ENCODE peak calls at places on chromosomes 4 and X, in four cellular contexts. A, I, U and H are unnamed samples.

GRCh38 chr4:152699313-152699712 is 19.5 kb upstream of the TMEM154 start:
- DNase-seq in A (no peak), I (no peak), U (no peak), H (no peak)

GRCh38 chr4:84578540-84579409 is 4.2 kb upstream of the CDS1 start:
- DNase-seq in A (no peak), I (no peak), U (peak), H (no peak)

GRCh38 chrX:126165401-126165720 is 728 bp downstream of the DCAF12L2 start:
- DNase-seq in A (no peak), I (no peak), U (no peak), H (no peak)

GRCh38 chr4:185357733-185358440 is 37.8 kb downstream of the LRP2BP start:
- DNase-seq in A (no peak), I (no peak), U (no peak), H (no peak)

GRCh38 chr4:134365852-134366251 is 164.3 kb upstream of the PABPC4L start:
- DNase-seq in A (no peak), I (no peak), U (peak), H (no peak)

GRCh38 chr4:183758006-183758734 is 99.1 kb downstream of the TRAPPC11 start:
- DNase-seq in A (peak), I (no peak), U (no peak), H (no peak)

GRCh38 chrX:47831788-47832187 is 4.9 kb upstream of the ZNF81 start:
- DNase-seq in A (peak), I (no peak), U (peak), H (no peak)

GRCh38 chr4:4421356-4421755 is 34.5 kb downstream of the NSG1 start:
- DNase-seq in A (no peak), I (no peak), U (no peak), H (no peak)

GRCh38 chr4:102843273-102843672 is 15.9 kb upstream of the UBE2D3 start:
- DNase-seq in A (no peak), I (no peak), U (no peak), H (no peak)

GRCh38 chr4:186934255-186934654 is 210.6 kb upstream of the FAT1 start:
- DNase-seq in A (no peak), I (no peak), U (no peak), H (no peak)

GRCh38 chr4:142645478-142646108 is 200.5 kb downstream of the INPP4B start:
- DNase-seq in A (no peak), I (no peak), U (no peak), H (no peak)

GRCh38 chrX:42219231-42219630 is 295.9 kb upstream of the CASK start:
- DNase-seq in A (no peak), I (no peak), U (no peak), H (no peak)

GRCh38 chr4:116357758-116358157 is 727.6 kb downstream of the TRAM1L1 start:
- DNase-seq in A (no peak), I (no peak), U (no peak), H (no peak)

GRCh38 chr4:38804654-38805295 is at the start of gene TLR1:
- DNase-seq in A (no peak), I (no peak), U (peak), H (no peak)

GRCh38 chr4:139085141-139085540 is 69.6 kb downstream of the NOCT start:
- DNase-seq in A (no peak), I (no peak), U (peak), H (no peak)

GRCh38 chr4:26648260-26648659 is 64.4 kb downstream of the TBC1D19 start:
- DNase-seq in A (no peak), I (no peak), U (no peak), H (no peak)

GRCh38 chr4:2781911-2782310 is 11.0 kb upstream of the SH3BP2 start:
- DNase-seq in A (no peak), I (peak), U (no peak), H (no peak)

GRCh38 chr4:43471950-43472349 is 579.4 kb downstream of the GRXCR1 start:
- DNase-seq in A (no peak), I (no peak), U (no peak), H (no peak)

GRCh38 chrX:31112226-31112999 is 40.6 kb upstream of the FTHL17 start:
- DNase-seq in A (no peak), I (no peak), U (no peak), H (no peak)

GRCh38 chr4:163161536-163162205 is 5.0 kb downstream of the NAF1 start:
- DNase-seq in A (no peak), I (no peak), U (peak), H (no peak)

GRCh38 chr4:109803924-109804571 is 2.2 kb upstream of the CFI start:
- DNase-seq in A (no peak), I (no peak), U (peak), H (no peak)

DNA sequence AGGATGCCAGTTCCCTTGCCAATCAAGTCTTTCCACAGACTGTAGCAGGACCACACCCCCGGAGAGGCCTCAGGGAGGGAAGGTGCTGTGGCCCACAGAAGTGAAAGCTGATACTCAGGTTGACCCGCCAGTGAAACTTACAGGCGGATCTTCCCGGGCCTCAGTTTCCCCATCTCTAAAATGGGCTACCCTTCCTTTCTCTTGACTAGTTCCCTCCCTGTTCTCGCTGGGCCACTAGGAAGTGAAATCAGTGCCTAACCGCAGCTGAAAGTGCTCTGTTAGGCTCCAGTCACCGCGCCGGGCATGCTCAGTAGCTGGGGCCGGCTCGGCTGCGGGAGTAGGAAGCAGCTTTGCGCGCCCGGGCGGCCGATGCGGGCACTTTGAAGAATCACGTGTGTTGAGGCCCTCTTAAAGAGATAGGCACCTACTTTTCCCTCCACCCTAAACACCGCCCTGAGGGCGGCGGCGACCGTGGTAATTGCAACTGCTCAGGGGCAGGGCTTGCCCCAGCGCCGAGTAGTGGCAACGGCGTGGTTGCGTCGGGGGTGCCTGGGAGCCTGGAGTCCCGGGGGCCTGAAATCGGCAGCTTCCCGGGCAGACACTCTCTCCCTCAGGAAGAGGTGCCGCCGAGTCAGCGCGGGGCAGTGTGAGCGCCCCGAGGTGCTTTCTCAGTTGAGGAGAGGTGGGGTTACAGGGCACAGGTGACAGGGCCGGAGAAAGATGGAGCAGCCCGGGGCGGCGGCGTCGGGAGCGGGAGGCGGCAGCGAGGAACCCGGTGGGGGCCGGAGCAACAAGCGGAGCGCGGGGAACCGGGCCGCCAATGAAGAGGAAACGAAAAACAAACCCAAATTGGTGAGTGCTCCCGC is at the start of gene DIAPH2:
- DNase-seq in A (peak), I (peak), U (peak), H (peak)
- TF ChIP-seq CTCF in A (peak), I (no peak), U (peak), H (no peak)

DNA sequence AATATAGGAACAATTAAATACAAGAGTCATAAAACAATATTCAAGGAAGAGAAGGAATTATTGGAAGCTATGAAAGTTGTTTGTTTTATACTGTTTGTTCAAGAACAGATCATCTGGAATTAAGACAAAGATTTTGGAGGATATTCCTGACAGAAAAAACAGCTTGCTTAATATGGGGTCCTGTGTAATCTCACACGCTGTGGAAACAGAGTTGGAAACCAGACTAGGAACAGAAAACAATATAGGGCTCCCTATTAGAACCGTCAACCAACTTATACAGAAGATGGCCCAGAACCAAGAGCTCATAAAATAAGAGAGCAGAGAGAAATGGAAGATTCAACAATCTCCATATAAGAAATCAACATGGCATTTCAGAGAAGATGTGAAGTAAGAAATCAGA is 156.0 kb downstream of the PCDH18 start:
- DNase-seq in A (no peak), I (no peak), U (no peak), H (no peak)
- TF ChIP-seq CTCF in A (no peak), I (no peak), U (no peak), H (no peak)

GRCh38 chr4:5710065-5710961 is 688 bp upstream of the EVC start:
- DNase-seq in A (no peak), I (no peak), U (no peak), H (no peak)
- TF ChIP-seq CTCF in A (peak), I (no peak), U (peak), H (no peak)

DNA sequence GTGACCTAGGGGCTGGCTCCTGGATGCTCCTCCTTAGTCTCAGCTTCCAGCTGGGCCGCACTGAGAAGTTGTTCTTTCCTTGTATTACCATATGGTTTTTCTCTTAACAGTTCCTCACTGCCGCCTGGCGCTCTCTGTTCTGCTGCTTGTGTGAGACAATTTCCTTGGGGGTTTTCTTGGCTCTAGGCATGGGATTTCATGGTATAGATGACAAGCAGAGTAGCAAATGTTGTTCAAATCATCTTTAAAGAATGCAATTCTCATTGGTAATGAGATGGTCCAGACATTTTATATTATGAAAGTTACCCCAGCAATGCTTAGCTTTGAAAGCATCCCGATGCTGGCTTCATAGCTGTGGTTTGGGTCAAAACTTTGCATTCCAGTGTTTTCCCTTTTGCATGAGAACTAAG is 37.6 kb downstream of the SEPTIN11 start:
- DNase-seq in A (peak), I (no peak), U (peak), H (no peak)
- TF ChIP-seq CTCF in A (no peak), I (no peak), U (no peak), H (no peak)

GRCh38 chrX:149497626-149498025 is 7.5 kb downstream of the IDS start:
- DNase-seq in A (no peak), I (no peak), U (peak), H (no peak)
- TF ChIP-seq CTCF in A (no peak), I (no peak), U (no peak), H (no peak)

GRCh38 chrX:12975999-12976558 is 1.2 kb downstream of the TMSB4X start:
- DNase-seq in A (peak), I (no peak), U (no peak), H (no peak)

GRCh38 chrX:12977761-12978204 is 2.9 kb downstream of the TMSB4X start:
- DNase-seq in A (no peak), I (no peak), U (no peak), H (no peak)

GRCh38 chrX:12979011-12979629 is 4.2 kb downstream of the TMSB4X start:
- DNase-seq in A (no peak), I (no peak), U (no peak), H (no peak)

GRCh38 chrX:12979630-12980015 is 4.7 kb downstream of the TMSB4X start:
- DNase-seq in A (no peak), I (no peak), U (no peak), H (no peak)

DNA sequence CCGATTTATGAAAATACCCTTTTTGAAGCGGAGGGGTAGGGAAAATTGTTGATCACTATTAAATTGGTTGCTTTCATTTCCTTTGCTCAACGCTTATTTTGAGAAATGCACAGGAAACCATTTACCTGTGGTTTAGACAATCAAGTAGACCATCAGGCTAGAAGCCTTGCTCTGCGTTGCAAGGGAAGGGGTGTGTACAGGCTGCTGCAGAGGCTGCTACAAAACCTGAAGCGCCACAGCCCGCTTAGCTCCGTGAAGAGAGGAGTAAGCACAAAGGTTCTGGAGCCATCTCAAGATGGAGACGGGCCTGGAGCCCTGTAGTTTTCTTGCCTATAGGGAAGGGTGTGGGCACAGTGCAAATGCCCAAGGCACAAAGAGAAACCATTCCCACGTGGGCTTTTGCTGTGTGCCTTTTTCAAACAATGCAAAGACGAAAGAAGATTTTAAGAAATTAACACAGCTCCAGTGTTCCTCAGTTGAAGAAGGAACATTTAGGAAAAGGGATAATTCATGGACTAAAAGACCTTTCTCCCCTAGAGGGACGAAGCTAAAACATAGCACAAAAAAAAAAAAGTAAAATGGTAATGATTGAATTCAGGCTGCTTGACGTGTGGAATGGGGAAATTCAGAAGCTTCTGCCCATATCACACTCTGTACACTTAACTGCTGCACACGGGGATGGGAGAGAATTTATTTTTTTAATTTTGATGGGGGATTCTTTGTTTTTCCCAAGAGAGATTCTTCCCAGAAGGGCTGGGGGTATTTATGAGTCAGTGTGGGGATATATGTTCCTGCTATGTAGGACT is 3.5 kb downstream of the TMSB4X start:
- DNase-seq in A (peak), I (no peak), U (peak), H (no peak)
- TF ChIP-seq CTCF in A (no peak), I (no peak), U (no peak), H (no peak)

GRCh38 chr4:52894408-52894807 is 32.3 kb downstream of the RASL11B start:
- DNase-seq in A (no peak), I (no peak), U (no peak), H (no peak)

GRCh38 chr4:52891743-52892142 is 29.6 kb downstream of the RASL11B start:
- DNase-seq in A (no peak), I (no peak), U (no peak), H (no peak)

GRCh38 chr4:52889778-52890400 is 27.8 kb downstream of the RASL11B start:
- DNase-seq in A (no peak), I (no peak), U (no peak), H (no peak)

GRCh38 chr4:52890401-52890791 is 28.3 kb downstream of the RASL11B start:
- DNase-seq in A (no peak), I (no peak), U (no peak), H (no peak)

GRCh38 chr4:52892880-52893279 is 30.8 kb downstream of the RASL11B start:
- DNase-seq in A (no peak), I (no peak), U (no peak), H (no peak)
- TF ChIP-seq CTCF in A (no peak), I (no peak), U (no peak), H (no peak)

DNA sequence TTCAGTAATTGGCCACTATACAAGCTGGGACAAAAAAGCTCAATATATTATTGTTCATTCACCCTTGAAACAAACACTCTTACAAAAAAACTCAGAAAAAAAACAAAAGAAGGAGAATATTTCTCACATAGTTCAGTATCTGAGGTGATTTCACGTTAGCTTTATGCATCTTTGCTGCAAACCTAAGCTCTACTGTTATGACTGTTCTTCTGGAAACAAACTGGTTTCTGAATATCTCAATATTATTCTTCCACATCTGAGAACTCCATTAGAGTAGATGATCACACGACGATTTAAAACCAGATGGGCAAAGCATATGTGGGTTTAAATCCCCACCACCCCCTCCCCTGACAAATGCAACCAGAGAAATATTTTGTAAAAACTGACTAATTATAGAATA is 182.1 kb upstream of the FAM241A start:
- DNase-seq in A (no peak), I (no peak), U (no peak), H (no peak)
- TF ChIP-seq CTCF in A (no peak), I (no peak), U (no peak), H (no peak)

DNA sequence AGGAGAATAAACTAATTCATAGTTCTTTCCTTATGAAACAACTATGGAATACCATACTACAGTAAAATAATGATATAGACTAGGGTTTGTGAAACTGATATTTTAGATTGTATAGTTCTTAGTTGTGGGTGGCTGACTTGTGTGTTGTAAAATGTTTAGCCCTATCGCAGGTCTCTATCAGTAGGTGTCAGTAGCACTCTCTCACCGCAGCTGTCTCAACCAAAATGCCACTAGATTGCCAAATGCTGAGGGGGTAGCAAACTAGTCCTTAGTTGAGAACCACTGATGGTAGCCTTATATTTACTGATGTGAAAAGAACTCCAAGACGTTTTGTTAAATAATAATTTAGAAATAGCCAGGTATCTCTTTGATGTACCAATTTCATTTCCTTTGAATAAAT is 48.1 kb downstream of the RHOXF2B start:
- DNase-seq in A (no peak), I (no peak), U (no peak), H (no peak)
- TF ChIP-seq CTCF in A (no peak), I (no peak), U (no peak), H (no peak)

GRCh38 chr4:23888421-23889319 is 1.2 kb downstream of the PPARGC1A start:
- DNase-seq in A (no peak), I (no peak), U (no peak), H (no peak)

GRCh38 chr4:23889368-23889767 is 479 bp downstream of the PPARGC1A start:
- DNase-seq in A (no peak), I (no peak), U (no peak), H (no peak)

GRCh38 chr4:23890369-23891063 is 669 bp upstream of the PPARGC1A start:
- DNase-seq in A (no peak), I (no peak), U (no peak), H (no peak)

GRCh38 chr4:23891064-23891421 is 1.2 kb upstream of the PPARGC1A start:
- DNase-seq in A (no peak), I (no peak), U (no peak), H (no peak)

GRCh38 chr4:23889814-23890269 is at the start of gene PPARGC1A:
- DNase-seq in A (peak), I (no peak), U (no peak), H (no peak)
- TF ChIP-seq CTCF in A (no peak), I (no peak), U (no peak), H (no peak)